ENCODE peak calls at places on chromosome 15, in six cellular contexts. I is WERI-Rb-1, P is WTC11, A is spleen, G is glutamatergic neuron, S is kidney epithelial cell. C is an unnamed sample.

GRCh38 chr15:32730677-32731654 is 13.2 kb downstream of the GREM1 start:
- DNase-seq in I (no peak), P (peak), G (peak), S (peak), A (no peak), C (no peak)

GRCh38 chr15:26867199-26868007 is 541 bp downstream of the GABRA5 start:
- DNase-seq in A (no peak), P (peak), G (peak), S (no peak), I (peak), C (no peak)

GRCh38 chr15:56916825-56917477 is 1.5 kb upstream of the TCF12 start:
- DNase-seq in I (no peak), P (no peak), A (no peak), S (no peak), G (no peak), C (no peak)

GRCh38 chr15:98715401-98715800 is 67.1 kb downstream of the IGF1R start:
- DNase-seq in A (no peak), G (no peak), P (no peak), I (no peak), S (no peak), C (no peak)

GRCh38 chr15:66848116-66848515 is 146.1 kb downstream of the SMAD6 start:
- DNase-seq in S (no peak), G (no peak), I (no peak), P (no peak), A (no peak), C (peak)

GRCh38 chr15:64349375-64349774 is 6.6 kb downstream of the CSNK1G1 start:
- DNase-seq in I (no peak), G (no peak), S (no peak), P (no peak), A (no peak), C (no peak)

GRCh38 chr15:50176869-50177268 is 5.1 kb upstream of the SLC27A2 start:
- DNase-seq in P (no peak), I (no peak), A (no peak), G (no peak), S (no peak), C (no peak)

GRCh38 chr15:42274693-42274971 is 1.4 kb upstream of the TMEM87A start:
- DNase-seq in A (no peak), P (no peak), S (no peak), G (no peak), I (no peak), C (no peak)

GRCh38 chr15:59369597-59369996 is 3.1 kb downstream of the MYO1E start:
- DNase-seq in A (no peak), P (no peak), I (no peak), G (no peak), S (no peak), C (no peak)

GRCh38 chr15:29698030-29698701 is 124.1 kb downstream of the TJP1 start:
- DNase-seq in A (no peak), G (no peak), P (no peak), S (peak), I (peak), C (peak)

GRCh38 chr15:29692527-29692926 is 129.7 kb downstream of the TJP1 start:
- DNase-seq in A (no peak), S (no peak), G (no peak), P (no peak), I (no peak), C (no peak)

GRCh38 chr15:29696950-29697738 is 125.1 kb downstream of the TJP1 start:
- DNase-seq in A (no peak), P (no peak), I (no peak), G (no peak), S (no peak), C (no peak)

GRCh38 chr15:29693225-29693624 is 129.0 kb downstream of the TJP1 start:
- DNase-seq in I (no peak), A (no peak), P (no peak), G (no peak), S (no peak), C (no peak)

GRCh38 chr15:29695486-29696167 is 126.6 kb downstream of the TJP1 start:
- DNase-seq in P (peak), S (no peak), G (no peak), I (peak), A (no peak), C (no peak)
- TF ChIP-seq CTCF in P (no peak), S (no peak), G (no peak), I (peak), A (no peak), C (no peak)

DNA sequence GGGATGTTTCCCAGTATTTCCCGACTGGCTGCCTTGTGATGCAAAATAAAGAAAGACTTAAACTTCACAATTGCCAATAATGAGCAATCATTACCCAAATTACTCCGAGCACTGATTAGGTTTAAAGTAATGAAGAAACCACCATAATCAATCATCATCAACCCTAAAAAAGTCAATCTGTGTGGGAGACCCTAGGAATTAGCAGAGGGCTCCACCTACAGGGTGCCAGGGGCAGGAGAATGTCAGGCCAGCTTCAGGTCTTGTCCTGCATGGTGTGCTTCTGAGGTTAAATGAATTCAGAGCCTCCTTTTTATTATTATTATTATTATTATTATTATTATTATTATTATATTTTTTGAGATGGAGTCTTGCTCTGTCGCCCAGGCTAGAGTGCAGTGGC is 478.0 kb upstream of the ARRDC4 start:
- DNase-seq in S (no peak), A (no peak), P (peak), G (peak), I (no peak), C (peak)
- TF ChIP-seq CTCF in S (peak), A (no peak), P (no peak), G (peak), I (peak), C (peak)

DNA sequence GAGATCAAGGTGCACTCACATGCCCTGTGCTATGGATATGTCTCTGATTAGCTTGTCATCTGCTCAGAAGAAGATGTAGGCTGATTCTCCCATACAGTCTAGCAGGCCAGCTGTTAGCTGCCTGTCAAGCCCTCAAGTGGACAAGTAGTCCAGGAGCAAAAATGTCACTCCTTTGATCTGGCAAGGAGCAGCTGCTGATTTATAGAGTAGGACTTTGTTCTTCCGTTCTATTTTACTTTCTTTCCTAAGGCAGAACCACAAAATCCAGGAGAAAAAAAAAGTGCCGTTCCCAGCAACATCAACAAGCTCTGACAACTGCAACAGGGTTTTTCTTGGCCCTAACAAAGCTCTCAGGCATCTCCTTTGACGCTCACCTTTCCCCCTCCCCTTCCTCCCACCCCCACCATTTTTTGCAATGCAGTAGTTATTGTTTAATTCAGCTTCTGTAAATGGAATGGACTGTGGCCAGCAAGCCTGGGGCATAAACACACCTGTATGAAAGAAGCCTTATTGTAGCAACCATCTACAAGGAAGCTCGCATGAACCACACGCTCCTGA is 196.3 kb downstream of the MEIS2 start:
- DNase-seq in P (no peak), S (no peak), G (no peak), A (no peak), I (peak), C (no peak)
- TF ChIP-seq CTCF in P (no peak), S (no peak), G (no peak), A (no peak), I (no peak), C (no peak)

DNA sequence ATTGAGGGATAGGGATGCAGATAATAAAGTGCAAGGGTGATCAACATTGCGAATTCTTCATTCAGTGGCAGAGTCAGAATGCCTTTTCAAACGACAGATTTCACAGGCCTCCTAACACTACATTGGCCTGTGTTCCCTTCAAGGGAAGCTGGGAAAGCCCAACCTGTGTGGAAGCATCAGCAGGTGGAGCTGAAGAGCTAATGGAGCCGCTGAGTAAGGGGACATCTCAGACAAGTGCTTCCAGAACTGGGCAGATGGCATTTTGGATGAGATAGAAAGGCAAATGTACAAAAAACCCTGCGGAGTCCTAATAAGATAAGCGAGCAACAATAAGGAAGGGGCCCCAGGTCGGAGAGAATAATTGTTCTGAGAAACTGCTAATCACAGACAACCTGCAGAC is 8.5 kb upstream of the SLC24A5 start:
- DNase-seq in P (peak), A (no peak), I (peak), S (no peak), G (peak), C (no peak)
- TF ChIP-seq CTCF in P (no peak), A (no peak), I (peak), S (peak), G (no peak), C (no peak)

GRCh38 chr15:78810377-78811123 is 714 bp downstream of the ADAMTS7 start:
- DNase-seq in P (peak), G (peak), S (no peak), I (peak), A (peak), C (peak)
- TF ChIP-seq CTCF in P (no peak), G (no peak), S (no peak), I (no peak), A (no peak), C (no peak)

GRCh38 chr15:96047255-96047931 is 283.1 kb upstream of the NR2F2 start:
- DNase-seq in I (no peak), A (no peak), S (peak), P (no peak), G (no peak), C (no peak)
- TF ChIP-seq CTCF in I (no peak), A (no peak), S (no peak), P (no peak), G (no peak), C (no peak)

C was measured in Peyer's patch.